ENCODE peak calls at places on chromosome 9, in eight cellular contexts. U is pancreas; Z is A673; M is fibroblast of mammary gland; L is H7; C is bronchial epithelial cell; R is astrocyte of the spinal cord; B is CD8-positive, alpha-beta memory T cell. O is an unnamed sample.

GRCh38 chr9:101791938-101792337 is 53.5 kb upstream of the GRIN3A start:
- DNase-seq in U (peak), Z (peak), M (peak), L (peak), C (peak), R (peak), B (no peak), O (peak)

GRCh38 chr9:69178583-69179011 is 4.5 kb downstream of the TJP2 start:
- DNase-seq in U (no peak), Z (no peak), M (no peak), L (no peak), C (peak), R (peak), B (no peak), O (no peak)

GRCh38 chr9:107068581-107068980 is 205.6 kb downstream of the ZNF462 start:
- DNase-seq in U (no peak), Z (no peak), M (no peak), L (no peak), C (no peak), R (no peak), B (no peak), O (no peak)

GRCh38 chr9:89165341-89165740 is 13.3 kb downstream of the SHC3 start:
- DNase-seq in U (no peak), Z (no peak), M (no peak), L (no peak), C (no peak), R (no peak), B (no peak), O (no peak)

GRCh38 chr9:112783551-112783954 is 33.0 kb downstream of the SNX30 start:
- DNase-seq in U (no peak), Z (no peak), M (no peak), L (no peak), C (no peak), R (no peak), B (no peak), O (no peak)

GRCh38 chr9:84140535-84141101 is 160.0 kb downstream of the RMI1 start:
- DNase-seq in U (peak), Z (no peak), M (peak), L (peak), C (no peak), R (peak), B (peak), O (no peak)

GRCh38 chr9:33151007-33151557 is 16.1 kb downstream of the B4GALT1 start:
- DNase-seq in U (peak), Z (peak), M (peak), L (no peak), C (peak), R (peak), B (no peak), O (no peak)

GRCh38 chr9:2021731-2022130 is 6.6 kb downstream of the SMARCA2 start:
- DNase-seq in U (no peak), Z (no peak), M (no peak), L (no peak), C (no peak), R (no peak), B (no peak), O (no peak)

GRCh38 chr9:136860529-136860928 is 5.6 kb downstream of the EDF1 start:
- DNase-seq in U (no peak), Z (no peak), M (no peak), L (peak), C (no peak), R (no peak), B (no peak), O (no peak)

GRCh38 chr9:69376651-69377050 is 51.6 kb downstream of the ENTREP1 start:
- DNase-seq in U (no peak), Z (peak), M (peak), L (no peak), C (peak), R (peak), B (no peak), O (no peak)

GRCh38 chr9:112664541-112664940 is 53.4 kb downstream of the INIP start:
- DNase-seq in U (no peak), Z (peak), M (no peak), L (no peak), C (no peak), R (peak), B (no peak), O (no peak)

GRCh38 chr9:133945314-133945975 is 46.7 kb downstream of the VAV2 start:
- DNase-seq in U (no peak), Z (no peak), M (no peak), L (no peak), C (no peak), R (no peak), B (no peak), O (no peak)

GRCh38 chr9:121638399-121638798 is 13.0 kb upstream of the DAB2IP start:
- DNase-seq in U (no peak), Z (no peak), M (no peak), L (no peak), C (no peak), R (no peak), B (no peak), O (no peak)
- H3K4me3 ChIP-seq in U (no peak), Z (no peak), M (no peak), L (no peak), C (no peak), R (no peak), B (no peak), O (no peak)

GRCh38 chr9:71822455-71822854 is 54.1 kb upstream of the CEMIP2 start:
- DNase-seq in U (no peak), Z (no peak), M (no peak), L (no peak), C (no peak), R (no peak), B (no peak), O (no peak)
- H3K4me3 ChIP-seq in U (no peak), Z (no peak), M (no peak), L (no peak), C (no peak), R (no peak), B (no peak), O (no peak)

GRCh38 chr9:74775401-74775800 is 112.3 kb downstream of the TRPM6 start:
- DNase-seq in U (no peak), Z (no peak), M (peak), L (no peak), C (no peak), R (no peak), B (no peak), O (no peak)

GRCh38 chr9:74771262-74771585 is 116.5 kb downstream of the TRPM6 start:
- DNase-seq in U (no peak), Z (no peak), M (no peak), L (no peak), C (no peak), R (no peak), B (no peak), O (no peak)

GRCh38 chr9:74772126-74772525 is 115.6 kb downstream of the TRPM6 start:
- DNase-seq in U (no peak), Z (no peak), M (no peak), L (no peak), C (no peak), R (no peak), B (no peak), O (no peak)

GRCh38 chr9:74771672-74772071 is 116.0 kb downstream of the TRPM6 start:
- DNase-seq in U (no peak), Z (no peak), M (no peak), L (no peak), C (no peak), R (no peak), B (no peak), O (no peak)

DNA sequence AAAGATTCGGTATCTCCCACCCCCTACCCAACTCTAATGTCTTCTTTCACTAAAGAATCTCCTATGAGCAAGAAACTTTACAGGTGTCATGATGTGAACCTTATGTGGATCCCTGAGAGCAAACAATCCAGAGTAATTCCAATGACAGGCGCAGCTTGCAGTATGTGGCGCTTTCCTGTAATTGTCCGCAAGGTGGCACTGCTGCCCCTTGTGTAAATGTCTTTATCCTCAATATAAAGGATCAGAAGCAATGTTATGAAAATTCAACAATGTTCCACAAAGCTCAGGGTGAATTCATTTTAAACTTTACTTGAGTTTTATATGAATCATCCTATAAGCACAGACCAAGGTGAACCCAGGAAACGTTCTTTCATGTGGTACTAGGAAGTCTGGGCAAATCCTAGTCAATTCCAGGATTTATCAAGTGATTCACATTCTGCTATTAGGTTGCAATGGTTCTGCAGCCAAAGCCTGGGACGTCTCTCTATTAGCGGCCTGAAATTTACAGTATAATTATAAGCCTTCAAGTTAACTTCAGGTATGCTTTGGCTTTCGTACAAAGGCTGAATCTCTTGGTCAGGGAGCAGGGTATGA is 113.7 kb downstream of the TRPM6 start:
- DNase-seq in U (peak), Z (peak), M (peak), L (peak), C (peak), R (peak), B (peak), O (peak)
- H3K4me3 ChIP-seq in U (no peak), Z (no peak), M (no peak), L (no peak), C (no peak), R (no peak), B (no peak), O (no peak)

GRCh38 chr9:129282308-129283211 is 104.5 kb upstream of the IER5L start:
- DNase-seq in U (peak), Z (no peak), M (no peak), L (peak), C (no peak), R (no peak), B (no peak), O (no peak)
- H3K4me3 ChIP-seq in U (peak), Z (no peak), M (no peak), L (no peak), C (peak), R (no peak), B (no peak), O (no peak)

GRCh38 chr9:123357748-123358059 is 1.7 kb downstream of the CRB2 start:
- DNase-seq in U (no peak), Z (no peak), M (no peak), L (no peak), C (no peak), R (no peak), B (no peak), O (no peak)

GRCh38 chr9:123358181-123358894 is 2.3 kb downstream of the CRB2 start:
- DNase-seq in U (no peak), Z (no peak), M (no peak), L (peak), C (no peak), R (no peak), B (no peak), O (no peak)

GRCh38 chr9:123359106-123359505 is 3.1 kb downstream of the CRB2 start:
- DNase-seq in U (no peak), Z (no peak), M (no peak), L (no peak), C (no peak), R (no peak), B (no peak), O (no peak)

GRCh38 chr9:123355761-123356520 is at the start of gene CRB2:
- DNase-seq in U (no peak), Z (no peak), M (no peak), L (peak), C (no peak), R (no peak), B (no peak), O (peak)

DNA sequence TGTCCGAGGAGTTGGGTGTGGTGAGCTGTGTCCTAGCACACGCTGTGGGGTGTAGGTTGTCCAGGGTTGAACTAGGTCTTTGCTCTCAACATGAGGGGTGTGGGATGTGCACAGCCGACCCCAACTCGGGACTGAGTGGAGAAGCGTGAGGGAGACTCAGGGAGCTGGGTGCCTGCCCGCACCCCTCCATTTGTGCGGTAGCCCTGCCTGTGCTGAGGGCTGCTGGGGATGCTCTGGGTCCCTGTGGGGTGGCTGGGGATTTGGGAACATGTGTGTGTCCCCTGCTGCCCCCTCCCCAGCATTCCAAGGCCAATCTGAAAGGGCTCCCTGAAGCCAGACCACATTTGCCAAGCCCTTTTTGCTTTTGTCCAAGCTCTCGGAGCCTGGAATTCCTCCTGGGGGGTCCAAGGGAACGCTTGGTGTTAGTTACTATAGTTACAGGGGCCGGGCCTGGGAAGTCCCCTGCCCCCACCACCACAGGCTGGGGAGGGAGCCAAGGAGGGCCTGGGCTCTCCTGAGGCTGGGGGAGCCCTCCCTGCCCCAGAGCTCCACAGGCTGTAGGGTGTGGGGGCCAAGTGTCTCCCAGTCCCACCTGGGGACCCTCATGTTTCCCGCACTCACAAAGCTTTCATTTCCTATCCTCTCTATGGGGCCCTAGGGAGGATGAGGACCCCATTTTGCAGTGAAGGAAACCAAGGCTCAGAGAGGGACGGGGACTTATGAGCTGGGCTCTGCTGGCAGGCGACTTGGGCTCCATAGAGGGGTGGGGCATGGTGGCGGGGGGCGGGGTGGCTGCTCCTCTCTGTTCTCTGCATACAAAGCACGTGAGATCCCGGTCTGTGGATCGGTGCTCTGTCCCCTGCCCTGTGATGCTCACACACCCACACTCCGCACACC is 1.1 kb downstream of the CRB2 start:
- DNase-seq in U (no peak), Z (no peak), M (no peak), L (peak), C (no peak), R (no peak), B (no peak), O (no peak)
- H3K4me3 ChIP-seq in U (no peak), Z (no peak), M (no peak), L (no peak), C (no peak), R (no peak), B (no peak), O (peak)